ENCODE peak calls at places on chromosomes 13 and 19, in nine cellular contexts. One of them, this sample, is unnamed.

GRCh38 chr13:21074601-21075302 is 13.4 kb upstream of the LATS2 start:
- DNase-seq in SK-N-SH: no peak
- DNase-seq in neural progenitor cell: no peak
- DNase-seq in OCI-LY7: no peak
- DNase-seq in MM.1S: no peak
- DNase-seq in GM23338: no peak
- DNase-seq in PC-3: no peak
- DNase-seq in GM23248: peak; percentile 67
- DNase-seq in hepatocyte: no peak
- DNase-seq in this sample: no peak

GRCh38 chr19:3852614-3853254 is 16.1 kb downstream of the ZFR2 start:
- DNase-seq in OCI-LY7: peak; percentile 14
- DNase-seq in PC-3: peak; percentile 88
- DNase-seq in SK-N-SH: no peak
- DNase-seq in GM23248: peak; percentile 58
- DNase-seq in hepatocyte: no peak
- DNase-seq in GM23338: no peak
- DNase-seq in neural progenitor cell: no peak
- DNase-seq in MM.1S: peak; percentile 65
- DNase-seq in this sample: peak; percentile 79

GRCh38 chr13:28429096-28429495 is 65.8 kb downstream of the FLT1 start:
- DNase-seq in neural progenitor cell: no peak
- DNase-seq in SK-N-SH: no peak
- DNase-seq in GM23338: peak; percentile 51
- DNase-seq in hepatocyte: no peak
- DNase-seq in PC-3: no peak
- DNase-seq in GM23248: no peak
- DNase-seq in MM.1S: no peak
- DNase-seq in OCI-LY7: no peak
- DNase-seq in this sample: no peak

GRCh38 chr13:99383511-99383921 is 76.3 kb upstream of the GPR183 start:
- DNase-seq in OCI-LY7: no peak
- DNase-seq in GM23248: no peak
- DNase-seq in SK-N-SH: no peak
- DNase-seq in MM.1S: no peak
- DNase-seq in hepatocyte: no peak
- DNase-seq in GM23338: no peak
- DNase-seq in neural progenitor cell: no peak
- DNase-seq in PC-3: no peak
- DNase-seq in this sample: no peak

GRCh38 chr13:30877335-30877734 is 28.7 kb upstream of the MEDAG start:
- DNase-seq in GM23338: no peak
- DNase-seq in PC-3: no peak
- DNase-seq in neural progenitor cell: no peak
- DNase-seq in GM23248: peak; percentile 61
- DNase-seq in MM.1S: no peak
- DNase-seq in SK-N-SH: no peak
- DNase-seq in OCI-LY7: no peak
- DNase-seq in hepatocyte: no peak
- DNase-seq in this sample: no peak

GRCh38 chr19:47447470-47448359 is 24.0 kb downstream of the SLC8A2 start:
- DNase-seq in hepatocyte: peak; percentile 71
- DNase-seq in OCI-LY7: peak; percentile 67
- DNase-seq in neural progenitor cell: peak; percentile 94
- DNase-seq in MM.1S: no peak
- DNase-seq in GM23248: peak; percentile 73
- DNase-seq in PC-3: peak; percentile 37
- DNase-seq in SK-N-SH: peak; percentile 97
- DNase-seq in GM23338: peak; percentile 99
- DNase-seq in this sample: peak; percentile 85

GRCh38 chr13:76503756-76504155 is 382.4 kb downstream of the KCTD12 start:
- DNase-seq in OCI-LY7: peak; percentile 1
- DNase-seq in SK-N-SH: no peak
- DNase-seq in PC-3: no peak
- DNase-seq in GM23338: no peak
- DNase-seq in neural progenitor cell: no peak
- DNase-seq in GM23248: no peak
- DNase-seq in MM.1S: no peak
- DNase-seq in hepatocyte: no peak
- DNase-seq in this sample: no peak

GRCh38 chr19:39408392-39409206 is 2.0 kb downstream of the ZFP36 start:
- DNase-seq in GM23338: no peak
- DNase-seq in SK-N-SH: no peak
- DNase-seq in GM23248: peak; percentile 68
- DNase-seq in OCI-LY7: no peak
- DNase-seq in MM.1S: peak; percentile 40
- DNase-seq in hepatocyte: peak; percentile 66
- DNase-seq in PC-3: peak; percentile 58
- DNase-seq in neural progenitor cell: peak; percentile 26
- DNase-seq in this sample: peak; percentile 68

GRCh38 chr19:3029070-3029923 is at the start of gene TLE2:
- DNase-seq in neural progenitor cell: peak; percentile 31
- DNase-seq in PC-3: no peak
- DNase-seq in SK-N-SH: peak; percentile 69
- DNase-seq in hepatocyte: peak; percentile 44
- DNase-seq in GM23338: peak; percentile 52
- DNase-seq in GM23248: peak; percentile 38
- DNase-seq in MM.1S: no peak
- DNase-seq in OCI-LY7: no peak
- DNase-seq in this sample: no peak

GRCh38 chr13:74767031-74767430 is 632.8 kb upstream of the KLF12 start:
- DNase-seq in neural progenitor cell: no peak
- DNase-seq in MM.1S: no peak
- DNase-seq in SK-N-SH: no peak
- DNase-seq in OCI-LY7: no peak
- DNase-seq in hepatocyte: no peak
- DNase-seq in GM23338: no peak
- DNase-seq in PC-3: peak; percentile 47
- DNase-seq in GM23248: peak; percentile 74
- DNase-seq in this sample: no peak

GRCh38 chr19:10921909-10922637 is 6.4 kb downstream of the YIPF2 start:
- DNase-seq in neural progenitor cell: no peak
- DNase-seq in GM23248: no peak
- DNase-seq in PC-3: no peak
- DNase-seq in hepatocyte: no peak
- DNase-seq in GM23338: peak; percentile 45
- DNase-seq in MM.1S: no peak
- DNase-seq in OCI-LY7: no peak
- DNase-seq in SK-N-SH: no peak
- DNase-seq in this sample: no peak

GRCh38 chr13:73870970-73871935 is 263.0 kb downstream of the KLF12 start:
- DNase-seq in GM23338: peak; percentile 59
- DNase-seq in GM23248: peak; percentile 86
- DNase-seq in PC-3: no peak
- DNase-seq in OCI-LY7: no peak
- DNase-seq in hepatocyte: no peak
- DNase-seq in MM.1S: no peak
- DNase-seq in neural progenitor cell: no peak
- DNase-seq in SK-N-SH: no peak
- DNase-seq in this sample: no peak

GRCh38 chr13:24085662-24086061 is 74.9 kb upstream of the SPATA13 start:
- DNase-seq in OCI-LY7: no peak
- DNase-seq in MM.1S: no peak
- DNase-seq in PC-3: peak; percentile 60
- DNase-seq in hepatocyte: no peak
- DNase-seq in neural progenitor cell: no peak
- DNase-seq in GM23338: no peak
- DNase-seq in SK-N-SH: no peak
- DNase-seq in GM23248: no peak
- DNase-seq in this sample: no peak

GRCh38 chr13:94362411-94362909 is 117.0 kb downstream of the DCT start:
- DNase-seq in PC-3: peak; percentile 82
- DNase-seq in GM23248: peak; percentile 95
- DNase-seq in neural progenitor cell: peak; percentile 84
- DNase-seq in OCI-LY7: peak; percentile 59
- DNase-seq in SK-N-SH: peak; percentile 81
- DNase-seq in hepatocyte: peak; percentile 92
- DNase-seq in MM.1S: peak; percentile 78
- DNase-seq in GM23338: peak; percentile 92
- DNase-seq in this sample: peak; percentile 68

GRCh38 chr19:1112254-1113208 is 8.7 kb downstream of the GPX4 start:
- DNase-seq in hepatocyte: no peak
- DNase-seq in GM23248: peak; percentile 43
- DNase-seq in MM.1S: no peak
- DNase-seq in SK-N-SH: peak; percentile 79
- DNase-seq in neural progenitor cell: peak; percentile 55
- DNase-seq in GM23338: peak; percentile 83
- DNase-seq in OCI-LY7: no peak
- DNase-seq in PC-3: no peak
- DNase-seq in this sample: no peak

GRCh38 chr13:51942189-51942588 is 69.1 kb downstream of the ATP7B start:
- DNase-seq in OCI-LY7: no peak
- DNase-seq in GM23338: no peak
- DNase-seq in SK-N-SH: no peak
- DNase-seq in hepatocyte: no peak
- DNase-seq in GM23248: no peak
- DNase-seq in MM.1S: peak; percentile 49
- DNase-seq in PC-3: peak; percentile 54
- DNase-seq in neural progenitor cell: no peak
- DNase-seq in this sample: peak; percentile 19

GRCh38 chr19:17234911-17235617 is 9.0 kb downstream of the OCEL1 start:
- DNase-seq in neural progenitor cell: peak; percentile 76
- DNase-seq in MM.1S: peak; percentile 66
- DNase-seq in GM23248: peak; percentile 73
- DNase-seq in PC-3: peak; percentile 46
- DNase-seq in OCI-LY7: peak; percentile 73
- DNase-seq in hepatocyte: no peak
- DNase-seq in GM23338: peak; percentile 85
- DNase-seq in SK-N-SH: peak; percentile 86
- DNase-seq in this sample: no peak

GRCh38 chr13:113155982-113156655 is 2.3 kb upstream of the PROZ start:
- DNase-seq in MM.1S: no peak
- DNase-seq in GM23338: no peak
- DNase-seq in OCI-LY7: no peak
- DNase-seq in GM23248: peak; percentile 33
- DNase-seq in neural progenitor cell: no peak
- DNase-seq in PC-3: no peak
- DNase-seq in hepatocyte: no peak
- DNase-seq in SK-N-SH: no peak
- DNase-seq in this sample: no peak
- TF ChIP-seq EZH2phosphoT487 in MM.1S: no peak
- TF ChIP-seq EZH2phosphoT487 in GM23338: no peak
- TF ChIP-seq EZH2phosphoT487 in OCI-LY7: no peak
- TF ChIP-seq EZH2phosphoT487 in GM23248: no peak
- TF ChIP-seq EZH2phosphoT487 in neural progenitor cell: no peak
- TF ChIP-seq EZH2phosphoT487 in PC-3: no peak
- TF ChIP-seq EZH2phosphoT487 in hepatocyte: no peak
- TF ChIP-seq EZH2phosphoT487 in SK-N-SH: no peak
- TF ChIP-seq EZH2phosphoT487 in this sample: no peak

DNA sequence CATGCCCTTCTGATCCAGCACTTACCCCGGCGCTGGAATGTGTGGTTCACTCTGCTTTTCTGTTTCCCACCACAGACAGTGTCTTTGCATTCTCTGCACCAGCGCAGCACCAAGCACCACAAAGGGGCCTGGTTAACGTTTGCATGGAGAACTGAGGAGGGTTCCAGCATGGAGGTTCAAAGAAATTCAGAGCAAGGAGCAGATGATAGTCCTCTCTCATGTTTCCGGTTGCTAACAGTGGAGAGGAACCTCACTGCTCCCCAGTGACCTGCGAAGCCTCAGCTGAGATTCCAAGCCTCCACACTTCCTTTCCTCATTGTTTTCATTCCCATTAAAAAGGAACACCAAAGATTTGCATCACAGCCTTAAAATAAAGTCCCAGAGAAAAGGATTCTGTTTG is 99.7 kb downstream of the STARD13 start:
- DNase-seq in OCI-LY7: no peak
- DNase-seq in GM23338: peak; percentile 20
- DNase-seq in hepatocyte: no peak
- DNase-seq in neural progenitor cell: no peak
- DNase-seq in MM.1S: no peak
- DNase-seq in SK-N-SH: no peak
- DNase-seq in PC-3: no peak
- DNase-seq in GM23248: no peak
- DNase-seq in this sample: no peak
- TF ChIP-seq EZH2phosphoT487 in OCI-LY7: no peak
- TF ChIP-seq EZH2phosphoT487 in GM23338: no peak
- TF ChIP-seq EZH2phosphoT487 in hepatocyte: no peak
- TF ChIP-seq EZH2phosphoT487 in neural progenitor cell: no peak
- TF ChIP-seq EZH2phosphoT487 in MM.1S: no peak
- TF ChIP-seq EZH2phosphoT487 in SK-N-SH: no peak
- TF ChIP-seq EZH2phosphoT487 in PC-3: no peak
- TF ChIP-seq EZH2phosphoT487 in GM23248: no peak
- TF ChIP-seq EZH2phosphoT487 in this sample: no peak

DNA sequence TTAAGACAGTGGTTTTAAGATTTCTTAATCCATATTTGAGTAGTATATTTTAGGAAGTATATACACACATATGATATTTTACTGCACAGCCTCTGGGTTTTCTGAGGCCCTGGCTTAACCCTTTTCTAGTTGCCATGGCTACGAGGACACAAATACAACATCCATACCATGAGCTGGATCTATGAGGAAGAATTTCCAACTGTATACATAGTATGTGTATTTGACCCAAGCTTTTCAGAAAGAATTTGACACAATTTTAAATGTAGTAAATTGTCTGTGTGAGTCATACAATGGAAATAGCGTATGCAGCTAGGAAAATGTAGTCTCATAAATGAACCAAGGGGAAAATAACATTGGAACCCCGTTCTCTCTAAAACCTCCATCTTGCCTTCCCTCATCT is 172.2 kb downstream of the LACC1 start:
- DNase-seq in MM.1S: no peak
- DNase-seq in OCI-LY7: no peak
- DNase-seq in neural progenitor cell: no peak
- DNase-seq in SK-N-SH: no peak
- DNase-seq in PC-3: peak; percentile 44
- DNase-seq in GM23338: no peak
- DNase-seq in hepatocyte: peak; percentile 51
- DNase-seq in GM23248: peak; percentile 9
- DNase-seq in this sample: no peak
- TF ChIP-seq EZH2phosphoT487 in MM.1S: no peak
- TF ChIP-seq EZH2phosphoT487 in OCI-LY7: no peak
- TF ChIP-seq EZH2phosphoT487 in neural progenitor cell: no peak
- TF ChIP-seq EZH2phosphoT487 in SK-N-SH: no peak
- TF ChIP-seq EZH2phosphoT487 in PC-3: no peak
- TF ChIP-seq EZH2phosphoT487 in GM23338: no peak
- TF ChIP-seq EZH2phosphoT487 in hepatocyte: no peak
- TF ChIP-seq EZH2phosphoT487 in GM23248: no peak
- TF ChIP-seq EZH2phosphoT487 in this sample: no peak

DNA sequence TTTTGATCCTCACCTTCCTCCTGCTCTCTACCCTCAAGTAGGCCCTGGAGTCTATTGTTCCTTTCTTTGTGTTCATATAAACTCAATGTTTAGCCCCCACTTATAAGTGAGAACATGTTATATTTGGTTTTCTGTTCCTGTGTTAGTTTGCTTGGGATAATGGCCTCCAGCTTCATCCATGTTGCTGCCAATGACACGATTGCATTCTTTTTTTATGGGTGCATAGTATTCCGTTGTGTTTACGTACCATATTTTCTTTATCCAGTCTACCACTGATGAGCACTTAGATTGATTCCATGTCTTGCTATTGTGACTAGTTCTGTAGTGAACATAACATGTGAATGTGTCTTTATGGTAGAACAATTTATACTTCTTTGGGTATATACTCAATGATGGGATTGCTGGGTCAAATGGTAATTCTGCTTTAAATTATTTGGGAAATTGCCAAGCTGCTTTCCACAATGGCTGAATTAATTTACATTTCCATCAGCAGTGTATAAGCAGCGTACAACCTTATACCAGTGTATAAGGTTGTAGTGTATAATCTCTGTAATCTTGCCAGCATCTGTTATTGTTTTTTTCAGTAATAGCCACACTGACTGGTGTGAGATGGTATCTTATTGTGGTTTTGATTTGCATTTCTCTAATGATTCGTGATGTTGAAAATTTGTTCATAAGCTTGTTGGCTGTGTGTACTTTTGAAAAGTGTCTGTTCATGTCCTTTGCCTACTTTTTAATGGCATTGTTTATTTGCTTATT is 288.9 kb downstream of the KCNRG start:
- DNase-seq in SK-N-SH: no peak
- DNase-seq in GM23248: no peak
- DNase-seq in neural progenitor cell: no peak
- DNase-seq in GM23338: no peak
- DNase-seq in MM.1S: no peak
- DNase-seq in hepatocyte: no peak
- DNase-seq in PC-3: no peak
- DNase-seq in OCI-LY7: no peak
- DNase-seq in this sample: no peak
- TF ChIP-seq EZH2phosphoT487 in SK-N-SH: no peak
- TF ChIP-seq EZH2phosphoT487 in GM23248: no peak
- TF ChIP-seq EZH2phosphoT487 in neural progenitor cell: no peak
- TF ChIP-seq EZH2phosphoT487 in GM23338: no peak
- TF ChIP-seq EZH2phosphoT487 in MM.1S: no peak
- TF ChIP-seq EZH2phosphoT487 in hepatocyte: no peak
- TF ChIP-seq EZH2phosphoT487 in PC-3: no peak
- TF ChIP-seq EZH2phosphoT487 in OCI-LY7: no peak
- TF ChIP-seq EZH2phosphoT487 in this sample: no peak

This sample was measured in HCT116.